ENCODE peak calls at places on chromosomes 6 and 20, in six cellular contexts. V is effector CD4-positive, alpha-beta T cell; T is T-helper 2 cell; R is CD4-positive, alpha-beta T cell; H is LHCN-M2; N is NCI-H1436. I is an unnamed sample.

GRCh38 chr20:45095753-45096371 is 5.1 kb downstream of the KCNS1 start:
- DNase-seq in V (peak; percentile 38), T (peak; percentile 22), R (peak; percentile 51), H (peak; percentile 61), N (peak; percentile 42), I (peak; percentile 36)

GRCh38 chr6:4804095-4804494 is 27.9 kb downstream of the CDYL start:
- DNase-seq in V (no peak), T (no peak), R (no peak), H (peak; percentile 43), N (no peak), I (no peak)

GRCh38 chr6:25403150-25403549 is 124.0 kb downstream of the CARMIL1 start:
- DNase-seq in V (no peak), T (no peak), R (no peak), H (no peak), N (no peak), I (no peak)

GRCh38 chr6:83838727-83839126 is 14.4 kb upstream of the RIPPLY2 start:
- DNase-seq in V (no peak), T (no peak), R (no peak), H (peak; percentile 58), N (no peak), I (no peak)

GRCh38 chr6:136886110-136886509 is 36.0 kb upstream of the SLC35D3 start:
- DNase-seq in V (no peak), T (no peak), R (no peak), H (no peak), N (no peak), I (no peak)

GRCh38 chr6:82076855-82077254 is 170.7 kb downstream of the IBTK start:
- DNase-seq in V (no peak), T (no peak), R (no peak), H (peak; percentile 58), N (no peak), I (no peak)

GRCh38 chr20:17339000-17339399 is 112.2 kb downstream of the PCSK2 start:
- DNase-seq in V (no peak), T (no peak), R (no peak), H (no peak), N (no peak), I (no peak)

GRCh38 chr6:33207569-33208088 is 671 bp upstream of the RING1 start:
- DNase-seq in V (no peak), T (no peak), R (no peak), H (peak; percentile 45), N (no peak), I (no peak)

GRCh38 chr20:54132612-54133433 is 41.0 kb downstream of the CYP24A1 start:
- DNase-seq in V (no peak), T (no peak), R (no peak), H (peak; percentile 99), N (no peak), I (no peak)

GRCh38 chr20:23130622-23130916 is 44.4 kb upstream of the CD93 start:
- DNase-seq in V (no peak), T (no peak), R (no peak), H (no peak), N (no peak), I (no peak)

GRCh38 chr20:25247100-25247665 is 702 bp upstream of the PYGB start:
- DNase-seq in V (no peak), T (no peak), R (no peak), H (peak; percentile 67), N (no peak), I (no peak)

GRCh38 chr20:6966721-6967120 is 199.2 kb downstream of the BMP2 start:
- DNase-seq in V (no peak), T (no peak), R (no peak), H (no peak), N (no peak), I (no peak)

GRCh38 chr6:83311231-83311630 is 118.1 kb downstream of the RWDD2A start:
- DNase-seq in V (no peak), T (no peak), R (no peak), H (peak; percentile 45), N (no peak), I (no peak)

GRCh38 chr20:49345538-49345937 is 67.7 kb upstream of the ZNFX1 start:
- DNase-seq in V (no peak), T (no peak), R (no peak), H (peak; percentile 87), N (no peak), I (no peak)

GRCh38 chr6:53441035-53441493 is 92.3 kb upstream of the ELOVL5 start:
- DNase-seq in V (no peak), T (no peak), R (no peak), H (no peak), N (no peak), I (no peak)

GRCh38 chr6:138404666-138405337 is 779 bp downstream of the HEBP2 start:
- DNase-seq in V (peak; percentile 15), T (no peak), R (peak; percentile 22), H (no peak), N (no peak), I (peak; percentile 16)

GRCh38 chr6:24522090-24522820 is 27.5 kb downstream of the ALDH5A1 start:
- DNase-seq in V (no peak), T (no peak), R (no peak), H (peak; percentile 83), N (peak; percentile 12), I (no peak)

GRCh38 chr6:39910164-39910563 is 24.1 kb downstream of the MOCS1 start:
- DNase-seq in V (no peak), T (no peak), R (no peak), H (no peak), N (no peak), I (no peak)

GRCh38 chr6:158468666-158469065 is 91.2 kb upstream of the TMEM181 start:
- DNase-seq in V (no peak), T (no peak), R (no peak), H (peak; percentile 36), N (no peak), I (no peak)

GRCh38 chr6:31792741-31793140 is 2.8 kb downstream of the VARS1 start:
- DNase-seq in V (no peak), T (no peak), R (no peak), H (no peak), N (no peak), I (no peak)

GRCh38 chr20:44079968-44080560 is 106.9 kb downstream of the JPH2 start:
- DNase-seq in V (no peak), T (no peak), R (no peak), H (no peak), N (no peak), I (no peak)

I was measured in T-helper 17 cell.